ENCODE peak calls at places on chromosomes 6 and 20, in five cellular contexts. U is GDM1; Y is CD8-positive, alpha-beta T cell; I is NCI-H2081; G is stimulated activated CD4-positive, alpha-beta T cell treated with anti-CD3 and anti-CD28 coated beads, TNF-alpha, amount 100 ng/mL, for 48 hours. F is an unnamed sample.

GRCh38 chr20:53599910-53600632 is 6.4 kb upstream of the ZNF217 start:
- DNase-seq in Y (no peak), I (no peak), G (no peak), U (no peak), F (no peak)

GRCh38 chr6:25477006-25477590 is 174.9 kb upstream of the SCGN start:
- DNase-seq in Y (no peak), U (no peak), I (no peak), G (no peak), F (no peak)

GRCh38 chr6:166259296-166259977 is 48.8 kb downstream of the PRR18 start:
- DNase-seq in I (no peak), Y (no peak), U (peak), G (no peak), F (no peak)

GRCh38 chr6:88763160-88763559 is 200.3 kb downstream of the RNGTT start:
- DNase-seq in G (no peak), U (no peak), I (no peak), Y (no peak), F (no peak)

GRCh38 chr6:66423047-66423446 is 716.0 kb upstream of the EYS start:
- DNase-seq in Y (no peak), I (no peak), G (no peak), U (no peak), F (no peak)

GRCh38 chr20:44002861-44003260 is 88.2 kb downstream of the TOX2 start:
- DNase-seq in I (no peak), U (no peak), Y (no peak), G (no peak), F (no peak)

GRCh38 chr20:49297605-49298530 is 20.0 kb upstream of the ZNFX1 start:
- DNase-seq in I (no peak), G (no peak), U (no peak), Y (peak), F (no peak)

GRCh38 chr20:60063739-60064138 is 105.5 kb downstream of the CDH26 start:
- DNase-seq in Y (no peak), G (no peak), U (no peak), I (no peak), F (no peak)

GRCh38 chr20:6530916-6531315 is 236.6 kb upstream of the BMP2 start:
- DNase-seq in G (no peak), U (no peak), Y (no peak), I (no peak), F (no peak)

GRCh38 chr20:25353754-25354705 is 36.6 kb downstream of the ABHD12 start:
- DNase-seq in U (no peak), Y (no peak), I (no peak), G (no peak), F (no peak)

GRCh38 chr6:36638579-36638978 is 39.9 kb upstream of the CDKN1A start:
- DNase-seq in I (no peak), Y (no peak), U (no peak), G (no peak), F (no peak)

GRCh38 chr20:31833130-31833930 is 12.1 kb downstream of the FOXS1 start:
- DNase-seq in U (peak), I (peak), Y (peak), G (peak), F (peak)

GRCh38 chr6:165664553-165665383 is 1.7 kb upstream of the PDE10A start:
- DNase-seq in G (no peak), I (no peak), Y (no peak), U (no peak), F (no peak)

GRCh38 chr20:51712501-51713212 is 55.5 kb downstream of the ATP9A start:
- DNase-seq in U (no peak), Y (no peak), I (no peak), G (no peak), F (no peak)

GRCh38 chr6:19599813-19600464 is 237.2 kb upstream of the ID4 start:
- DNase-seq in U (no peak), I (no peak), Y (no peak), G (no peak), F (no peak)

GRCh38 chr6:41967312-41968287 is 26.0 kb upstream of the CCND3 start:
- DNase-seq in G (no peak), U (no peak), Y (no peak), I (no peak), F (no peak)

GRCh38 chr6:139540276-139540675 is 165.8 kb upstream of the CITED2 start:
- DNase-seq in G (peak), I (no peak), Y (peak), U (no peak), F (no peak)

GRCh38 chr6:75386050-75386770 is 101.6 kb upstream of the TMEM30A start:
- DNase-seq in U (no peak), G (no peak), I (no peak), Y (no peak), F (no peak)

GRCh38 chr20:53679597-53680309 is 86.1 kb upstream of the ZNF217 start:
- DNase-seq in G (no peak), I (no peak), U (no peak), Y (no peak), F (no peak)

GRCh38 chr6:46393161-46393939 is 97.9 kb downstream of the RCAN2 start:
- DNase-seq in Y (no peak), G (no peak), U (no peak), I (no peak), F (no peak)

GRCh38 chr20:49674383-49675352 is 39.0 kb downstream of the B4GALT5 start:
- DNase-seq in G (no peak), U (no peak), I (no peak), Y (no peak), F (no peak)

GRCh38 chr6:158517038-158517437 is 42.9 kb upstream of the TMEM181 start:
- DNase-seq in U (no peak), Y (no peak), I (no peak), G (no peak), F (no peak)

GRCh38 chr6:81938991-81939773 is 186.7 kb upstream of the TENT5A start:
- DNase-seq in Y (no peak), G (no peak), U (no peak), I (no peak), F (no peak)

GRCh38 chr6:14274552-14275492 is 157.2 kb downstream of the CD83 start:
- DNase-seq in Y (no peak), U (no peak), G (no peak), I (no peak), F (no peak)

GRCh38 chr6:31356946-31357466 is at the start of gene HLA-B:
- DNase-seq in I (peak), G (peak), U (peak), Y (peak), F (peak)

GRCh38 chr6:85408039-85408438 is 41.8 kb upstream of the NT5E start:
- DNase-seq in Y (no peak), I (no peak), G (no peak), U (no peak), F (no peak)

GRCh38 chr20:23291575-23292240 is 58.9 kb upstream of the NXT1 start:
- DNase-seq in I (no peak), Y (no peak), U (no peak), G (no peak), F (no peak)

GRCh38 chr6:147285087-147285855 is 81.1 kb downstream of the STXBP5 start:
- DNase-seq in Y (no peak), U (no peak), G (no peak), I (peak), F (no peak)

GRCh38 chr6:119728220-119728750 is 378.7 kb upstream of the MAN1A1 start:
- DNase-seq in G (no peak), Y (no peak), U (no peak), I (no peak), F (no peak)

GRCh38 chr6:75993236-75994162 is 79.0 kb downstream of the IMPG1 start:
- DNase-seq in I (no peak), U (no peak), Y (no peak), G (no peak), F (no peak)

GRCh38 chr6:150269130-150269856 is 99.5 kb upstream of the IYD start:
- DNase-seq in I (no peak), Y (no peak), U (no peak), G (no peak), F (no peak)

F was measured in B cell.